ENCODE peak calls at places on chromosomes 13 and 19, in four cellular contexts. E is GM23338, H is PC-3, A is HCT116. I is an unnamed sample.

GRCh38 chr19:40800339-40800996 is 1.5 kb downstream of the EGLN2 start:
- DNase-seq in H (no peak), E (no peak), A (no peak), I (no peak)

GRCh38 chr19:39321832-39322176 is 1.1 kb upstream of the LRFN1 start:
- DNase-seq in E (no peak), H (no peak), A (no peak), I (no peak)

GRCh38 chr19:48085077-48085476 is 25.5 kb downstream of the PLA2G4C start:
- DNase-seq in H (no peak), E (no peak), A (no peak), I (no peak)

GRCh38 chr13:110433014-110433413 is 125.9 kb downstream of the COL4A2 start:
- DNase-seq in A (no peak), H (no peak), E (no peak), I (no peak)

GRCh38 chr19:55091126-55091910 is 15.6 kb downstream of the EPS8L1 start:
- DNase-seq in A (no peak), E (no peak), H (no peak), I (no peak)

GRCh38 chr13:70995338-70995737 is 871.7 kb downstream of the DACH1 start:
- DNase-seq in E (no peak), A (no peak), H (no peak), I (no peak)

GRCh38 chr19:3580156-3580955 is 4.9 kb upstream of the GIPC3 start:
- DNase-seq in H (peak), E (no peak), A (no peak), I (no peak)

GRCh38 chr13:41370736-41371135 is 59.7 kb downstream of the NAA16 start:
- DNase-seq in A (no peak), H (no peak), E (no peak), I (no peak)

GRCh38 chr13:51590966-51591627 is 6.8 kb downstream of the WDFY2 start:
- DNase-seq in H (peak), A (no peak), E (peak), I (peak)

GRCh38 chr13:29472317-29472961 is 123.0 kb downstream of the SLC7A1 start:
- DNase-seq in A (peak), E (peak), H (peak), I (peak)

GRCh38 chr19:45102481-45102880 is 9.5 kb downstream of the PPP1R37 start:
- DNase-seq in H (no peak), E (no peak), A (no peak), I (no peak)

GRCh38 chr19:45101796-45102195 is 8.8 kb downstream of the PPP1R37 start:
- DNase-seq in E (no peak), H (no peak), A (no peak), I (no peak)

GRCh38 chr19:45099465-45100201 is 6.7 kb downstream of the PPP1R37 start:
- DNase-seq in H (no peak), E (no peak), A (no peak), I (peak)

GRCh38 chr19:45100202-45100600 is 7.2 kb downstream of the PPP1R37 start:
- DNase-seq in H (no peak), A (no peak), E (no peak), I (no peak)

GRCh38 chr19:45100797-45101196 is 7.8 kb downstream of the PPP1R37 start:
- DNase-seq in H (no peak), A (no peak), E (no peak), I (peak)
- TF ChIP-seq EZH2phosphoT487 in H (no peak), A (no peak), E (no peak), I (no peak)

DNA sequence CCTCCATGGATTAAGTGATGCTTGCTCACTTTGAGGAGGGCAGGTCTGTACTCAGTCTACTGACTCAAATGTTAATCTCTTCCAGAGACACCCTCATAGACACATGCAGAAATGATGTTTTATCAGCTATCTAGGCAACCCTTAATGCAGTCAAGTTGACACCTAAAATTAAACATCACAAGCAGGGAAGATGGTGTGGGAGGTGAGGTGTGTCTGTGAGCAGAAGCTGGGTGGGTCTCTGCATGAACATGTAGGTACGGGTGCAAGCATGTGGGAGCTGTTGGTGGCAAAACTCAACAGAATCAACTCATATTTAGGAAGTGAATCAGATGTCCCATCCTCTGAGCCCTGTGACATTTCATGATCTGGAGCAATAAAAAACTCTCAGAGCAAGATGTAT is 249.2 kb upstream of the SGCG start:
- DNase-seq in E (no peak), H (no peak), A (no peak), I (no peak)
- H3K4me3 ChIP-seq in E (no peak), H (no peak), A (no peak), I (no peak)

GRCh38 chr13:111645598-111646463 is 325.4 kb downstream of the TEX29 start:
- DNase-seq in E (no peak), H (no peak), A (no peak), I (no peak)
- TF ChIP-seq CTCF in E (no peak), H (no peak), A (no peak), I (no peak)

DNA sequence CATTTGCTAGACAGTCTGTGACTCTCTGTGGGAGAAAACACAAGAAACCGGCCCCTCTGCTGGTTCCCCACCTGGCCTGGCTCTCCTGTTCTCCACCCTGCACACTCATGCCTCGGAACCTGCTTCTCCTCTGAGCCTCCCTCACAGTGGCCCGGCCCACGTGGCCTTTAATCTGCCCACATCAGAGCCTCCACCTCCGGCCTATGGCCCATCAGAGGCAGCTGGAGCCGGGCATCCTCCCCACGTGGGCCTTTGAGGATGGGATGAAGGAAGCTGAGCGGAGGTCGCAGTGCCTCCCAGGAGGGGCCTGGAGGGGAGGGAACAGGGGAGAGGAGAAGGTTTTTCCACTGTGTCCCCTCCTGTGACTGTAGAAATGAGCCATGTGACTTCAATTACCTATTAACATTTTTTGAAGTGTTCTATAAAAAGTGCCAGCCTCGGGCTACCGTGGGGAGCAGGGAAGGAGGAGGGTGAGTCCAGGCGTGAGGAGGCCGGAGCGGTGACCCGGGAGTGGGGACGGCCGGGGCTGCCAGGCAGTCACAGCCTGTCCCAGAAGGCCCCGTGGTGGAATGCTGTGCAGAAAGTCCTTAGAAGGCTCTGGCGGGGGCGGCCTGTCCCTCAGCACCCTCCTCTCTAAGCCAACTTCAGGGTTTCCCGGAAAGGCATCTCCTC is 24.6 kb upstream of the SLC1A5 start:
- DNase-seq in A (no peak), H (no peak), E (no peak), I (no peak)
- TF ChIP-seq EZH2phosphoT487 in A (no peak), H (no peak), E (no peak), I (no peak)

I was measured in hepatocyte.